ENCODE peak calls at places on chromosome 22, in seven cellular contexts. I, T, B, X, M, K and V are unnamed samples.

GRCh38 chr22:23248583-23248982 is 68.3 kb downstream of the BCR start:
- DNase-seq in I (peak), T (no peak), B (no peak), X (no peak), M (no peak), K (peak), V (peak)

GRCh38 chr22:37139762-37140161 is 10.0 kb downstream of the IL2RB start:
- DNase-seq in I (no peak), T (no peak), B (no peak), X (no peak), M (no peak), K (no peak), V (no peak)

GRCh38 chr22:36611241-36611976 is 82.4 kb upstream of the EIF3D start:
- DNase-seq in I (no peak), T (no peak), B (no peak), X (no peak), M (no peak), K (no peak), V (no peak)

GRCh38 chr22:48979482-48979881 is 848.2 kb downstream of the BRD1 start:
- DNase-seq in I (no peak), T (no peak), B (no peak), X (no peak), M (no peak), K (no peak), V (no peak)

GRCh38 chr22:39725351-39726035 is 154.9 kb downstream of the CACNA1I start:
- DNase-seq in I (no peak), T (no peak), B (no peak), X (no peak), M (no peak), K (no peak), V (no peak)

GRCh38 chr22:39593061-39593930 is 22.7 kb downstream of the CACNA1I start:
- DNase-seq in I (no peak), T (no peak), B (no peak), X (no peak), M (no peak), K (peak), V (no peak)

GRCh38 chr22:30909306-30909705 is 59.3 kb downstream of the MORC2 start:
- DNase-seq in I (no peak), T (no peak), B (no peak), X (no peak), M (no peak), K (no peak), V (no peak)

GRCh38 chr22:46085831-46086576 is 64.3 kb upstream of the PPARA start:
- DNase-seq in I (no peak), T (no peak), B (peak), X (no peak), M (no peak), K (peak), V (peak)

GRCh38 chr22:45974498-45974897 is 2.5 kb downstream of the WNT7B start:
- DNase-seq in I (no peak), T (no peak), B (no peak), X (no peak), M (no peak), K (no peak), V (peak)

GRCh38 chr22:32331918-32332725 is 25.5 kb upstream of the RFPL3 start:
- DNase-seq in I (no peak), T (no peak), B (no peak), X (no peak), M (no peak), K (no peak), V (no peak)

GRCh38 chr22:45296628-45297297 is 12.0 kb downstream of the UPK3A start:
- DNase-seq in I (no peak), T (no peak), B (no peak), X (no peak), M (no peak), K (no peak), V (no peak)

GRCh38 chr22:47371263-47372090 is 609.0 kb downstream of the TBC1D22A start:
- DNase-seq in I (no peak), T (no peak), B (no peak), X (no peak), M (no peak), K (no peak), V (no peak)

GRCh38 chr22:48242461-48242864 is 1480.0 kb downstream of the TBC1D22A start:
- DNase-seq in I (no peak), T (no peak), B (no peak), X (no peak), M (no peak), K (no peak), V (no peak)

GRCh38 chr22:31983911-31984661 is 39.8 kb downstream of the YWHAH start:
- DNase-seq in I (no peak), T (no peak), B (peak), X (no peak), M (no peak), K (no peak), V (no peak)

GRCh38 chr22:17911312-17911705 is 113.1 kb downstream of the MICAL3 start:
- DNase-seq in I (no peak), T (no peak), B (no peak), X (no peak), M (no peak), K (no peak), V (no peak)

GRCh38 chr22:25930083-25930482 is 188.1 kb downstream of the MYO18B start:
- DNase-seq in I (no peak), T (no peak), B (no peak), X (no peak), M (no peak), K (no peak), V (no peak)

GRCh38 chr22:17576475-17576874 is 13.2 kb downstream of the SLC25A18 start:
- DNase-seq in I (peak), T (no peak), B (peak), X (no peak), M (peak), K (peak), V (peak)

GRCh38 chr22:24595228-24595627 is 2.4 kb upstream of the LRRC75B start:
- DNase-seq in I (no peak), T (no peak), B (no peak), X (no peak), M (no peak), K (no peak), V (no peak)

GRCh38 chr22:25651332-25651731 is 86.9 kb downstream of the GRK3 start:
- DNase-seq in I (no peak), T (no peak), B (no peak), X (no peak), M (no peak), K (no peak), V (no peak)

GRCh38 chr22:30325065-30325720 is 1.5 kb downstream of the TBC1D10A start:
- DNase-seq in I (peak), T (no peak), B (peak), X (no peak), M (no peak), K (peak), V (peak)

GRCh38 chr22:22097727-22098228 is 115.2 kb upstream of the TOP3B start:
- DNase-seq in I (no peak), T (no peak), B (no peak), X (no peak), M (no peak), K (no peak), V (no peak)

GRCh38 chr22:45608763-45609180 is 62.9 kb upstream of the ATXN10 start:
- DNase-seq in I (peak), T (no peak), B (peak), X (no peak), M (peak), K (peak), V (peak)

GRCh38 chr22:33361581-33361980 is 303.4 kb upstream of the SYN3 start:
- DNase-seq in I (no peak), T (no peak), B (no peak), X (no peak), M (no peak), K (peak), V (no peak)

GRCh38 chr22:19641254-19641982 is 72.9 kb upstream of the SEPTIN5 start:
- DNase-seq in I (no peak), T (no peak), B (peak), X (no peak), M (no peak), K (no peak), V (peak)

GRCh38 chr22:49012695-49013094 is 815.0 kb downstream of the BRD1 start:
- DNase-seq in I (no peak), T (no peak), B (no peak), X (no peak), M (no peak), K (no peak), V (no peak)

GRCh38 chr22:40950888-40951794 is at the start of gene RBX1:
- DNase-seq in I (peak), T (peak), B (peak), X (peak), M (peak), K (peak), V (peak)

GRCh38 chr22:36763576-36763975 is 12.3 kb downstream of the IFT27 start:
- DNase-seq in I (no peak), T (no peak), B (no peak), X (no peak), M (no peak), K (no peak), V (peak)

GRCh38 chr22:23815781-23816551 is 22.8 kb downstream of the DERL3 start:
- DNase-seq in I (no peak), T (no peak), B (no peak), X (no peak), M (no peak), K (peak), V (no peak)

GRCh38 chr22:17746916-17747315 is 27.4 kb downstream of the BID start:
- DNase-seq in I (no peak), T (no peak), B (no peak), X (no peak), M (no peak), K (no peak), V (no peak)

GRCh38 chr22:19868773-19869471 is 14.2 kb upstream of the GNB1L start:
- DNase-seq in I (peak), T (no peak), B (no peak), X (no peak), M (no peak), K (no peak), V (no peak)

GRCh38 chr22:19995611-19996339 is 20.8 kb downstream of the ARVCF start:
- DNase-seq in I (no peak), T (no peak), B (peak), X (no peak), M (no peak), K (peak), V (no peak)

GRCh38 chr22:32571764-32572163 is 97.2 kb downstream of the FBXO7 start:
- DNase-seq in I (no peak), T (no peak), B (no peak), X (no peak), M (no peak), K (no peak), V (no peak)

GRCh38 chr22:17769716-17770082 is 4.6 kb downstream of the BID start:
- DNase-seq in I (no peak), T (no peak), B (no peak), X (no peak), M (no peak), K (no peak), V (no peak)

GRCh38 chr22:19888131-19888746 is 33.6 kb upstream of the GNB1L start:
- DNase-seq in I (no peak), T (no peak), B (no peak), X (no peak), M (no peak), K (no peak), V (no peak)

GRCh38 chr22:24953294-24954113 is 988 bp downstream of the KIAA1671 start:
- DNase-seq in I (no peak), T (no peak), B (no peak), X (no peak), M (no peak), K (no peak), V (no peak)

GRCh38 chr22:27602390-27602789 is 199.2 kb downstream of the MN1 start:
- DNase-seq in I (no peak), T (no peak), B (no peak), X (no peak), M (no peak), K (no peak), V (no peak)

GRCh38 chr22:25134028-25134427 is 65.6 kb upstream of the CRYBB3 start:
- DNase-seq in I (no peak), T (no peak), B (no peak), X (no peak), M (no peak), K (no peak), V (peak)

GRCh38 chr22:21095773-21096107 is 50.0 kb downstream of the LRRC74B start:
- DNase-seq in I (no peak), T (no peak), B (no peak), X (no peak), M (no peak), K (no peak), V (no peak)

GRCh38 chr22:21094911-21095772 is 49.4 kb downstream of the LRRC74B start:
- DNase-seq in I (no peak), T (no peak), B (no peak), X (no peak), M (no peak), K (no peak), V (no peak)

GRCh38 chr22:21087119-21087518 is 41.4 kb downstream of the LRRC74B start:
- DNase-seq in I (no peak), T (no peak), B (no peak), X (no peak), M (no peak), K (no peak), V (no peak)

GRCh38 chr22:21098099-21098671 is 52.4 kb downstream of the LRRC74B start:
- DNase-seq in I (no peak), T (no peak), B (peak), X (no peak), M (no peak), K (no peak), V (no peak)

GRCh38 chr22:21092797-21093554 is 47.2 kb downstream of the LRRC74B start:
- DNase-seq in I (no peak), T (no peak), B (no peak), X (no peak), M (no peak), K (no peak), V (no peak)
- H3K4me3 ChIP-seq in I (no peak), T (no peak), B (no peak), X (no peak), M (no peak), K (no peak), V (no peak)

DNA sequence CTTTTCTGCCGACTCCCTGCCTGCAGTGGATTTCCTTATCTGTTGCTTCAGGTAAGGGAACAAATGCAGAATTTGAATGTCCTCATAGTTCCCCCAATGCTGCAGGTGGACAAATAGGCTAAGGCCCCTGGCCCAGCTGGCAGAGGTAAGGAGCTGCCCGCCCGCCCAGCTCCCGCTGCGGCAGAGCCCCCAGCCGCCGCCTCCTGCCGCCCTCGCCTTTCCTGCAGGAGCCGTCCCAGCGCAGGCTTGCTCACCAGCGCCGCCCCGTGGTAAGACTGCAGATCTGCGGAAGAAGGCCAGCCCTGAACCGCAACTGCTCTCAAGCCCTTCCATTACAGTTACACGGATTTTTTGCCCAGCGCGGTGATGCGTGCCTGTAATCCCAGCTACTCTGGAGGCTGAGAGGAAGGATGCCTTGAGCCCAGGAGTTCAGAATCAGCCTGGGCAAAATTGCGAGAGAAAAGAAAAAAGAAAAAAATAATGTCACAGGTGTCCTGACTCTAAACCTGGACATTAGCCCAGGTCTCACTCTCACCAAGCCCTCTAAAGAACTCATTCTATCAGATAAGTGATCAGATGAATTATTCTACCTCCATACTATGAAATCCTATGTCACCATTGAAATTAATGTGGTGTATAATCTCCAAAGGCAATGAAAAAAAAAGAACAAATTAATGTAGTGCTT is 51.2 kb upstream of the EMID1 start:
- DNase-seq in I (peak), T (peak), B (peak), X (peak), M (peak), K (peak), V (peak)
- H3K4me3 ChIP-seq in I (no peak), T (no peak), B (no peak), X (no peak), M (no peak), K (no peak), V (peak)

DNA sequence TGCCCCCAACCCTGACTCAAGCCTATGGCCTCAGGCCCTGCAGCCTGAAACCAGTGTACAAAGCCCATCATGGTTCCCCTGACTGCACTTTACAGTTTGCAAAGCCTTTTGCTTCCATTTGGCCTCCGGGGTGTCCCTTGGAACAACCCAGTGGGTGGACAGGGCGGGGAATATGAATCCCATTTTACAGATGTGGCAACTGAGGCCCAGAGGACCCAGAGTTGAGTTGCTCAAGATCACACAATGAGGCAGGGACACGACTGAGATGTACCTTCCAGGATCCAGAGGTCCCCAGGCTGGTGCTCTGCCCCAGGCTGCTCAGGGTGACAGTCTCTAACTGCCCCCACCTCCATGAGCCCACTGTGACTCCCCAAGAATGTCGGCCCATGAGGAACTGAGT is 5.4 kb upstream of the POLDIP3 start:
- DNase-seq in I (no peak), T (no peak), B (no peak), X (no peak), M (no peak), K (no peak), V (no peak)
- H3K4me3 ChIP-seq in I (no peak), T (no peak), B (no peak), X (no peak), M (no peak), K (no peak), V (no peak)

DNA sequence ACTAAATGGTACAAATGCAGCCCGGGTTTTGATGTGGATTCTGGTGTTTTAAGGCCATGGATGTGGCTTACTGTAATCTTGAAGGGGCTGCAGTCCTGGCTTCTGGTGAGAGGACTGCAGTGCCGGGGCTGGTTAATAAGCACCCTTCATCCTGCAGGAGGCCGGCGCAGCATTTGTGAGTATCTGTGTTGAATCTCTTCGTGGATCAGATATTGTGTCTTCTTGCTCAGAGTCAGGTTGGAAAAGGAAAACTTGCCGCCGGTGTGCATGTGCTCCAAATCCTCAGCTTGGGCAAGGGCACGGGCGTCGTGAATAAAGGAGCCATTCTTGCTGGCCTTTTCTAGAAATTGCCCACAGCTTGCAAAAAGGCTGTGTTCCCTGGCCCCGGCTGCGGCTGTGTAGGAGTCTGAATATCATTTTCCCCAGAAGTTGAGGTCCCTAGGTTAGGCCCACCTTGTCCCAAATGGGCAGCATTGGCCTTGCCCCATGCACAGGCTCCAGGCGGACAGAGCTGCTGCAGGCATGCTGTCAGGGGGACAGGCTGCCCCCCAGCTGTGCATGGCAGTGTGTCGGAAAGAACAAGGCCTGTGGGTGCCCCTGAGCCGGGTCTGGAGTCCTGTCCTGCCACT is 28.9 kb upstream of the PARVB start:
- DNase-seq in I (no peak), T (no peak), B (no peak), X (no peak), M (no peak), K (no peak), V (no peak)
- H3K4me3 ChIP-seq in I (no peak), T (peak), B (no peak), X (no peak), M (no peak), K (no peak), V (no peak)

GRCh38 chr22:50262973-50263617 is 1.6 kb upstream of the MAPK12 start:
- DNase-seq in I (no peak), T (no peak), B (no peak), X (no peak), M (no peak), K (no peak), V (no peak)
- H3K4me3 ChIP-seq in I (no peak), T (no peak), B (no peak), X (no peak), M (no peak), K (no peak), V (no peak)

GRCh38 chr22:38219644-38220043 is 17.9 kb downstream of the MAFF start:
- DNase-seq in I (no peak), T (no peak), B (no peak), X (no peak), M (no peak), K (no peak), V (no peak)

GRCh38 chr22:38220163-38220562 is 18.4 kb downstream of the MAFF start:
- DNase-seq in I (no peak), T (no peak), B (no peak), X (no peak), M (no peak), K (no peak), V (no peak)

GRCh38 chr22:38220653-38221386 is 19.0 kb downstream of the MAFF start:
- DNase-seq in I (no peak), T (no peak), B (no peak), X (no peak), M (no peak), K (no peak), V (no peak)

GRCh38 chr22:38221407-38221806 is 19.6 kb downstream of the MAFF start:
- DNase-seq in I (no peak), T (no peak), B (no peak), X (no peak), M (no peak), K (no peak), V (no peak)

DNA sequence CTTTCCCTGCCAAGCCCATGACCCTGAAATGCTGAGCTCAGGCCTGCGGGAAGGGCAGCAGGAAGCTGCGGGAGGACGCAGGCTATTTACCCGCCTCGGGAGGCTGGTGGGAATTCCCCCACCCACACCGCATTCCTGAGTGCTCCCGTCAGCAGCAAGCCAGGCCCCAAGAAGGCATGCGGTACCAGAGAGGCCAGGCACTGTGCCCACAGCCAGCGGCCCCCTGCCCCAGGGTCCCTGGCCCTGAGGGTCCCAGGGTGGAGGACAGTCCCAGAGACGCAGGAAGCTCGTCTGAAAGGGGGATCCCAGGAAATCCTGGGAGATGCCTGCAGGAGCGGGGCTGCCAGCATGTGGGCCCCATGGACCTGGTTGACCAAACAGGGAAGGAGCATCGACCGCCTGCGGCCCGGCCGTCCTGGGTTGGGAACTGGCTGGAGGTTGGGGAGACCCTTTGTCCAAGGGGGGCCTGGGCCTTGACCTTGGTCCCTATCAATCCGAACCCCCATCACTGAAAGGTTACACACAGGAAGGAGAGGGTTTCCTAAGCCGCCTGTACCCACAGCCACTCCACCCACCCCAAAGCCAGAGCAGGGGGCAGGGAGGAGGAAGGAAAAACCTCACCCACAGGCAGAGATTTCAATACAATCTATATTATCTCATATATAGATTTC is 17.0 kb downstream of the MAFF start:
- DNase-seq in I (peak), T (peak), B (peak), X (no peak), M (peak), K (peak), V (peak)
- H3K4me3 ChIP-seq in I (no peak), T (no peak), B (no peak), X (no peak), M (no peak), K (no peak), V (no peak)

GRCh38 chr22:35441489-35442100 is 41.7 kb downstream of the MCM5 start:
- DNase-seq in I (no peak), T (no peak), B (no peak), X (no peak), M (no peak), K (no peak), V (no peak)
- H3K4me3 ChIP-seq in I (no peak), T (no peak), B (no peak), X (no peak), M (no peak), K (no peak), V (no peak)